ENCODE peak calls at places on chromosomes 12 and 14, in five cellular contexts. X, V, K, J and F are unnamed samples.
A peak's percentile ranks its signal among the peaks of the same experiment; 100 is the strongest.

GRCh38 chr12:68667896-68668295 is 18.9 kb upstream of the NUP107 start:
- DNase-seq in X (peak; percentile 40), V (no peak), K (no peak), J (no peak), F (no peak)

GRCh38 chr14:55094630-55095157 is 34.4 kb upstream of the LGALS3 start:
- DNase-seq in K (peak; percentile 46), X (peak; percentile 53), J (no peak), V (peak; percentile 64), F (no peak)

GRCh38 chr12:65464930-65465329 is 186.4 kb downstream of the MSRB3 start:
- DNase-seq in V (peak; percentile 87), X (peak; percentile 6), K (peak; percentile 88), J (no peak), F (no peak)

GRCh38 chr14:50225067-50225973 is 6.1 kb downstream of the SOS2 start:
- DNase-seq in K (peak; percentile 87), X (peak; percentile 42), V (peak; percentile 91), J (no peak), F (no peak)

GRCh38 chr12:73421832-73422231 is 1115.8 kb upstream of the ATXN7L3B start:
- DNase-seq in V (peak; percentile 19), K (no peak), X (no peak), J (no peak), F (no peak)

GRCh38 chr12:111274820-111275219 is 94.1 kb downstream of the PHETA1 start:
- DNase-seq in K (no peak), J (no peak), V (peak; percentile 10), X (peak; percentile 45), F (no peak)

GRCh38 chr14:50225974-50226297 is 5.4 kb downstream of the SOS2 start:
- DNase-seq in K (no peak), V (no peak), X (peak; percentile 74), J (no peak), F (no peak)

GRCh38 chr14:23308721-23309445 is 2.2 kb downstream of the BCL2L2 start:
- DNase-seq in X (no peak), K (no peak), V (no peak), J (no peak), F (no peak)

GRCh38 chr12:105899589-105899988 is 239.2 kb downstream of the NUAK1 start:
- DNase-seq in K (no peak), X (no peak), J (no peak), V (peak; percentile 25), F (no peak)

GRCh38 chr14:32205554-32205953 is 2.5 kb upstream of the RNU6-8 start:
- DNase-seq in K (no peak), J (no peak), X (no peak), V (no peak), F (no peak)

GRCh38 chr12:106369624-106370346 is 12.2 kb downstream of the POLR3B start:
- DNase-seq in V (peak; percentile 90), J (no peak), K (peak; percentile 68), X (no peak), F (no peak)

GRCh38 chr14:93953263-93953662 is 23.1 kb downstream of the ASB2 start:
- DNase-seq in K (no peak), J (no peak), X (no peak), V (no peak), F (no peak)

GRCh38 chr12:52087961-52088820 is 8.7 kb downstream of the SMIM41 start:
- DNase-seq in X (no peak), V (no peak), K (no peak), J (no peak), F (no peak)

GRCh38 chr12:121668750-121669524 is 517 bp downstream of the MORN3 start:
- DNase-seq in X (peak; percentile 71), K (no peak), J (peak; percentile 74), V (peak; percentile 44), F (no peak)

GRCh38 chr12:121038861-121039654 is at the start of gene OASL:
- DNase-seq in V (peak; percentile 54), X (no peak), J (peak; percentile 53), K (peak; percentile 35), F (no peak)

GRCh38 chr12:124174406-124174805 is 120.5 kb upstream of the RFLNA start:
- DNase-seq in J (no peak), V (peak; percentile 43), X (no peak), K (peak; percentile 99), F (no peak)

GRCh38 chr12:96155781-96156180 is 38.4 kb upstream of the ELK3 start:
- DNase-seq in V (no peak), J (no peak), K (no peak), X (no peak), F (no peak)

GRCh38 chr12:52789637-52790426 is 6.1 kb downstream of the KRT3 start:
- DNase-seq in K (no peak), X (no peak), V (no peak), J (no peak), F (no peak)

GRCh38 chr14:76929927-76930326 is 98.6 kb downstream of the IRF2BPL start:
- DNase-seq in V (no peak), X (no peak), K (no peak), J (peak; percentile 82), F (peak; percentile 82)

GRCh38 chr12:40473979-40474378 is 218.3 kb upstream of the CNTN1 start:
- DNase-seq in V (no peak), K (no peak), J (no peak), X (peak; percentile 48), F (no peak)

GRCh38 chr12:117685115-117685926 is 283.5 kb downstream of the KSR2 start:
- DNase-seq in J (no peak), K (peak; percentile 65), X (no peak), V (peak; percentile 1), F (peak; percentile 80)

GRCh38 chr14:106564058-106564643 is 1037.8 kb downstream of the TMEM121 start:
- DNase-seq in X (peak; percentile 67), K (no peak), V (peak; percentile 1), J (peak; percentile 77), F (no peak)

GRCh38 chr12:57430117-57430930 is 519 bp downstream of the R3HDM2 start:
- DNase-seq in K (no peak), V (peak; percentile 47), X (peak; percentile 29), J (peak; percentile 47), F (no peak)

GRCh38 chr12:6038160-6038559 is 86.3 kb downstream of the VWF start:
- DNase-seq in J (peak; percentile 27), V (peak; percentile 91), X (peak; percentile 73), K (peak; percentile 34), F (peak; percentile 64)